ENCODE peak calls at places on chromosome 9, in seven cellular contexts. M is HFF-Myc, T is Peyer's patch, D is endothelial cell, I is hepatocyte, E is astrocyte of the spinal cord, Q is foreskin fibroblast. G is an unnamed sample.

GRCh38 chr9:98973546-98973921 is 29.8 kb downstream of the COL15A1 start:
- DNase-seq in T (no peak), D (no peak), M (no peak), E (no peak), Q (no peak), I (no peak), G (no peak)

GRCh38 chr9:137786511-137786920 is 91.1 kb upstream of the CACNA1B start:
- DNase-seq in D (no peak), E (no peak), Q (no peak), I (no peak), M (no peak), T (no peak), G (no peak)

GRCh38 chr9:77649109-77649812 is 1.1 kb upstream of the GNA14 start:
- DNase-seq in I (no peak), D (no peak), M (peak; percentile 16), E (peak; percentile 54), Q (peak; percentile 9), T (no peak), G (no peak)

GRCh38 chr9:83061036-83061435 is 1.9 kb downstream of the RASEF start:
- DNase-seq in T (no peak), D (no peak), M (no peak), E (peak; percentile 15), I (peak; percentile 8), Q (no peak), G (no peak)

GRCh38 chr9:25700430-25700829 is 22.2 kb upstream of the TUSC1 start:
- DNase-seq in Q (no peak), D (no peak), E (no peak), I (peak; percentile 20), T (no peak), M (no peak), G (no peak)

GRCh38 chr9:37430841-37431597 is 8.5 kb downstream of the GRHPR start:
- DNase-seq in D (no peak), M (no peak), T (no peak), Q (no peak), I (peak; percentile 62), E (peak; percentile 35), G (no peak)

GRCh38 chr9:134066923-134067851 is 639 bp downstream of the BRD3 start:
- DNase-seq in I (peak; percentile 68), D (peak; percentile 44), T (peak; percentile 65), M (no peak), Q (peak; percentile 16), E (no peak), G (no peak)

GRCh38 chr9:130680836-130681768 is 12.5 kb upstream of the EXOSC2 start:
- DNase-seq in D (peak; percentile 65), Q (peak; percentile 89), I (peak; percentile 95), T (peak; percentile 93), E (peak; percentile 90), M (peak; percentile 71), G (no peak)

GRCh38 chr9:86859966-86860365 is 87.3 kb downstream of the GAS1 start:
- DNase-seq in D (no peak), Q (no peak), T (no peak), E (no peak), M (no peak), I (peak; percentile 11), G (no peak)

GRCh38 chr9:38131729-38132128 is 62.7 kb upstream of the SHB start:
- DNase-seq in I (no peak), D (no peak), T (no peak), M (no peak), Q (no peak), E (no peak), G (no peak)

DNA sequence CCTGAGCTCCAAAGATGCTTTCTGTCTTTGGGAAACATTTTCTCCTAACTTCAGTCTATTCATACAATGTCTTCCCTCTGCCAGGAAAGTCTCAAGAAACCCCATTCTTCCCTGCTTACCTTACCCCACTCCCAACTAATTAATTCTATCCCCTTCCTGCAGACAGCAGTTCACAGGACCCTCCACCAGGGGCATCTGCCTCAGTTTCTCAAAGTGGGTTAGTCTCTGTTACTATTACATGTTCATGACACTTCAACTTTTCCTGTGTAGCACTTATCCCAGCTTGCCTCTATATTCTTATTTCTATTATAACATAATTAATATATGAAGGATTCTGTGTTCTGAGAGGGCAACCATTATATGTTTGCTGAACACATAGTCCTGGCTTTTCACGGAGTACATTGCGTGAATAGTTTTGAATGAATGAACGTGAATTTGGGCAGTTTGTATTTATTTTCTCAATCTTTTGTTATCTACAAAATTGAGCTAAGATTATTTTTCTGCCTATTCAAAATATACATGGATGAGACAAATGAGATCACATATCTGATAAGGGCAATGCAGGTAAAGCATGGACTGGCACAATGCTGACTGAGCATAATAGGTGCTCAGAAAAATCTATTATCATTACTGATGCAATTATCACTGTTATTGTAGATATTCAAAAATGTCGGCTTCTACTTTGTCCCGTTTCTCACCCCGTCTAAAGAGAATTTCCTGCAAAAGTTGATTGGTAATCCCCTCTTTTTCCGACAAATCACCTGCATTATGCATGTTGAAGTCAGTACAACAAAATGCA is 341.1 kb downstream of the BRINP1 start:
- DNase-seq in M (no peak), E (no peak), Q (no peak), I (no peak), T (no peak), D (no peak), G (no peak)
- TF ChIP-seq CTCF in M (no peak), E (no peak), Q (no peak), I (no peak), T (no peak), D (peak; percentile 53), G (peak; percentile 48)

DNA sequence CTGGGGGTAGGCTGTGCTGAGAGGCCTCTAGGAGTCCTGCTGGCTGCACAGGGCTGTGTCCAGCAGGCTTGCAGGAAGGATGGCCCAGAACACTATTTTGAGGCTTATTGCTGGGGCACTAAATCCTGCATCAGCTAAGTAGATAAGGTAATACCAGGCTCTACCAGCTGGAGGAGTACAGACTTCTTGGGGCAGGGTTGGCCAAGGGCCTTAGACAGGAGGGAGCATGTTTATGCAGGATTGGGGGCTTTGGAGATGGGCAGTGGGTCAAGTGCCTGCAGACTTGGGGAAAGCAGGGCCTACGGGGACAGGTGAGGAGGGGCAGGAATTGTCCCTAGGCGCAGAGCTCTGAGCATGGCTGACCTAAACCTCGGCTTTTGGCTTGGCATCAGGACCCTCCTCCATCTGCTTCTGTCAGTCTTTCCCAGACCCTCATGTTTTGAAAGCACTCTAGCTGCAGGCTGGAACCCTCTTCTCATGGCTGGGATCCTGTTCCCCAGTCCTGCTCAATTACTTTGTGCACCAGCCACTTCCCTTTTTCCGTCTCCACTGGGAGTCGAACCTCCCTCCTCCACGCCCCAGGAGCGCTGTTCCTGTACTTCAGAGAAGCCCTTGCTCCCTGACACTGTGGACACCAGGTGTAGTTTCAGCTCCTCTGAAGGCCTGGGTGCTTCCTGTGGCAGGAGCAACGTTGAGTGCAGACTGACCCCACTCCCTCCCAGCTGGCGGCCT is 61.0 kb upstream of the SPTLC1 start:
- DNase-seq in Q (no peak), E (no peak), T (no peak), I (no peak), D (no peak), M (no peak), G (no peak)
- TF ChIP-seq CTCF in Q (no peak), E (peak; percentile 32), T (no peak), I (no peak), D (no peak), M (peak; percentile 26), G (no peak)

DNA sequence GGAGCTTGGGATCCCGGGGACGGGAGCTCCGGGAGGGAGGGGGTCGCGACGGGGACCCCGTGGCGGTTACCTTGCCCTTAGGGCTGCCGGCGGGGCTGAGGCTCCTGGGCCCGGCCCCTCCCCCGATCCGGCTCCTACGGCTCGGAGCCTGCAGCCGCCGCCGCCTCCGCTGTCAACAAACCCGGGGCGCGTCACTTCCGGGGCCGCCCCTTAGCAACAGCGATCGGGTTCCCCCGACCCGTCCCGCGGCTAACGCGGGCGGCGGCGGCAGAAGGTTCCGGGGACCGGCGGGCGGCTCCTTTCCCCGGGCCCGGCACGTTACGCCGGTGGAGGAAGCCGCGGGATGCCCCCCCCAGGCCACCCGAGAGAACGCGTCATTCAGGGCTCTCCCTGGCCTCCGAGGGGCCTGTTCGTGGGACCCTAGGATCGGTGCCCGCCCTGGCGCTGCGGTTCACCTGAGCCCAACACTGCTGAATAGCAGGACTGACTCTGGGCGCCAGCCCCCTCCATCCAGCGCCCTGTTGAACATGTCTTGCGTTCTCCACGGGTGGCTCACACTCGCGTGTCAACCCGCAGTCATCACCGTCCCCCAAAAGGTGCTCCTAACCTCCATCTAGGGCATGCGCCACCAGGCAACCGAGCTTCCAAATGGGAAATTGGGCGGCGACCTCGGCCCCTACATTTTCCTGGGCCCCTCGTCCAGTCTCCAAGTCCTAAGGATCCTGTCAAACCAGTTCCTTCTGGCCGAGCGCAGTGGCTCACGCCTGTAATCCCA is at the start of gene ZER1:
- DNase-seq in T (peak; percentile 96), D (peak; percentile 91), E (peak; percentile 89), M (peak; percentile 26), I (peak; percentile 97), Q (peak; percentile 87), G (peak; percentile 95)
- TF ChIP-seq CTCF in T (no peak), D (no peak), E (no peak), M (no peak), I (no peak), Q (no peak), G (no peak)

DNA sequence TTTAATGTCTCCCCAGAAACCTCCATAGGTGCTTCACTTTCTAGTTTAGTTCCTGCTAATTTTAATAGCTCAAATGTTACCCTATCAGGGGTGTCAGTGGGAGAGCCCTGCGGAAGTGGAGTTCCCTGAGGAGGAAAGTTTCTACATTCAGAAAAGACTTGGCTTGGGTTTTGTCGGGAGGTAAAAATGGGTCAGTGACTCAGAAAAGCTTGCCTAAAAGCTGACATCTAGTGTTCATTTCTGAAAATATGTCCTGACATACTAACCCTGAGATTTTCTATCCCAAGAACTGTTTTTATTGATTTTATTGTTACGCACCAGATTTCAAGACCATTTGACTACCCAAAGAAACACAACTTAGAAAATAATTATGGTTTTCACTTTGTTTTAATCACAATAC is 40.9 kb upstream of the GLDC start:
- DNase-seq in Q (no peak), T (no peak), I (peak; percentile 16), E (peak; percentile 18), M (no peak), D (no peak), G (no peak)
- TF ChIP-seq CTCF in Q (no peak), T (no peak), I (peak; percentile 39), E (peak; percentile 25), M (peak; percentile 11), D (no peak), G (no peak)

DNA sequence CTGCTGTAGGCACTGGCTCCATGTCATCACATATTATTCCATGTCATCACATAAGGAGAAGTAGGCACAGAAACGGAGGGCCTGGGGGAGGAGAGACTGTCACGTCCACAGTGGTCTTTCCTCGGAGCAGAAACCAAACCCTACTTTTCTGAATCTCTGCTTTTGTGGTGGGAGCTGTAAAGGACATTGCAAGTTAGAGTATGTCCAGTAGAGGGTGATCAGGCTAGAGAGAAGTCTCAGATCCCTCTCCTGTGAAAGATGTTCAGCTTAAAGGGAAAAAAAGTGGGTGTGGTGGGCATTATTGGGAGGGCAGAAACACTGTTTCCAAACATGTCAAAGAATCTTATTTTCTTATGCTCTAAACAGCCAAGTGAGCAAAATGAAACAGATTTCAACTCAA is 19.4 kb upstream of the FBP2 start:
- DNase-seq in T (no peak), I (no peak), Q (no peak), E (no peak), M (no peak), D (no peak), G (no peak)
- TF ChIP-seq CTCF in T (no peak), I (no peak), Q (no peak), E (no peak), M (peak; percentile 11), D (no peak), G (no peak)

GRCh38 chr9:109859447-109859846 is 79.4 kb downstream of the PALM2AKAP2 start:
- DNase-seq in E (no peak), I (no peak), M (no peak), T (no peak), Q (no peak), D (no peak), G (no peak)
- TF ChIP-seq CTCF in E (peak; percentile 49), I (peak; percentile 10), M (peak; percentile 14), T (no peak), Q (no peak), D (peak; percentile 22), G (peak; percentile 30)